ENCODE peak calls at places on chromosomes 4 and X, in eight cellular contexts. D is cardiac muscle cell, Y is fibroblast of pulmonary artery, H is osteocyte, V is RPMI7951, C is substantia nigra, M is pancreas, J is NCI-H1436. E is an unnamed sample.

GRCh38 chrX:74133156-74133796 is 170.7 kb upstream of the ZCCHC13 start:
- DNase-seq in J (peak; percentile 56), V (peak; percentile 62), H (no peak), D (peak; percentile 81), Y (peak; percentile 75), M (peak; percentile 25), C (no peak), E (peak; percentile 4)

GRCh38 chr4:128776794-128777216 is 32.7 kb upstream of the JADE1 start:
- DNase-seq in Y (peak; percentile 84), C (no peak), M (peak; percentile 43), J (peak; percentile 31), V (peak; percentile 84), H (no peak), D (peak; percentile 85), E (no peak)

GRCh38 chr4:156594619-156595018 is 377.0 kb downstream of the PDGFC start:
- DNase-seq in C (no peak), Y (no peak), V (no peak), H (no peak), J (no peak), D (peak; percentile 13), M (peak; percentile 10), E (no peak)

GRCh38 chr4:183522821-183523220 is 18.0 kb downstream of the ING2 start:
- DNase-seq in J (no peak), D (peak; percentile 61), H (no peak), C (no peak), M (peak; percentile 35), V (no peak), Y (no peak), E (no peak)

GRCh38 chrX:130878350-130879341 is 24.4 kb downstream of the ENOX2 start:
- DNase-seq in H (no peak), J (no peak), Y (peak; percentile 91), M (peak; percentile 67), V (peak; percentile 86), D (no peak), C (no peak), E (no peak)

GRCh38 chr4:3322059-3322550 is 29.3 kb downstream of the RGS12 start:
- DNase-seq in D (peak; percentile 72), M (no peak), C (no peak), J (no peak), Y (peak; percentile 54), V (no peak), H (peak; percentile 79), E (no peak)

GRCh38 chr4:2962099-2962455 is 1.1 kb downstream of the NOP14 start:
- DNase-seq in C (no peak), J (no peak), D (no peak), V (no peak), M (peak; percentile 14), Y (no peak), H (no peak), E (no peak)

GRCh38 chr4:185112104-185112503 is 31.0 kb upstream of the SLC25A4 start:
- DNase-seq in M (peak; percentile 72), C (no peak), D (peak; percentile 86), H (no peak), V (peak; percentile 96), J (no peak), Y (peak; percentile 97), E (no peak)

GRCh38 chrX:54066841-54067240 is 22.6 kb upstream of the PHF8 start:
- DNase-seq in J (no peak), D (no peak), Y (peak; percentile 14), H (no peak), M (no peak), V (peak; percentile 40), C (no peak), E (no peak)

GRCh38 chr4:113776016-113776415 is 14.5 kb upstream of the CAMK2D start:
- DNase-seq in C (no peak), H (no peak), V (no peak), D (no peak), Y (no peak), M (no peak), J (no peak), E (no peak)

GRCh38 chrX:21655901-21656586 is 2.1 kb downstream of the KLHL34 start:
- DNase-seq in J (no peak), H (no peak), Y (no peak), V (no peak), M (no peak), C (no peak), D (no peak), E (no peak)

GRCh38 chrX:47380268-47380667 is 9.9 kb downstream of the ZNF157 start:
- DNase-seq in Y (no peak), C (no peak), J (no peak), D (no peak), H (no peak), V (peak; percentile 82), M (no peak), E (peak; percentile 63)

GRCh38 chr4:55435136-55435535 is 39.4 kb downstream of the TMEM165 start:
- DNase-seq in D (peak; percentile 10), V (no peak), M (no peak), H (no peak), C (no peak), J (no peak), Y (peak; percentile 59), E (no peak)

GRCh38 chr4:109574443-109574850 is 14.4 kb downstream of the MCUB start:
- DNase-seq in C (no peak), H (no peak), J (no peak), D (no peak), V (peak; percentile 11), Y (peak; percentile 51), M (no peak), E (no peak)

GRCh38 chr4:1015179-1015578 is 3.8 kb downstream of the FGFRL1 start:
- DNase-seq in M (no peak), J (no peak), C (peak; percentile 65), V (no peak), H (no peak), D (no peak), Y (no peak), E (no peak)

GRCh38 chrX:23959781-23960180 is 52.0 kb downstream of the CXorf58 start:
- DNase-seq in C (no peak), M (no peak), D (no peak), Y (no peak), H (no peak), V (no peak), J (no peak), E (no peak)

GRCh38 chrX:5051831-5052491 is 1176.7 kb downstream of the NLGN4X start:
- DNase-seq in J (no peak), D (peak; percentile 78), V (peak; percentile 99), C (peak; percentile 0), M (peak; percentile 15), Y (peak; percentile 61), H (no peak), E (no peak)

GRCh38 chr4:152968806-152969394 is 32.8 kb downstream of the FHDC1 start:
- DNase-seq in M (no peak), C (no peak), Y (no peak), H (no peak), D (no peak), V (peak; percentile 62), J (no peak), E (no peak)

GRCh38 chr4:52665592-52665991 is 6.5 kb upstream of the USP46 start:
- DNase-seq in D (no peak), V (peak; percentile 9), M (no peak), H (no peak), C (no peak), Y (peak; percentile 31), J (no peak), E (no peak)

GRCh38 chr4:38667005-38667771 is 3.2 kb downstream of the KLF3 start:
- DNase-seq in C (peak; percentile 41), Y (peak; percentile 100), V (peak; percentile 91), J (peak; percentile 69), M (peak; percentile 88), D (peak; percentile 79), H (no peak), E (peak; percentile 38)

GRCh38 chr4:81652069-81652478 is 180.4 kb upstream of the RASGEF1B start:
- DNase-seq in H (no peak), J (no peak), D (no peak), C (no peak), M (no peak), Y (peak; percentile 15), V (no peak), E (no peak)

GRCh38 chr4:74543983-74544382 is 99.0 kb downstream of the AREG start:
- DNase-seq in M (no peak), V (peak; percentile 47), J (no peak), Y (peak; percentile 79), H (no peak), C (no peak), D (no peak), E (no peak)